ENCODE peak calls at places on chromosomes 7 and 10, in nine cellular contexts. S, C, B, O, N, E, G, Y and J are unnamed samples.

GRCh38 chr10:24277277-24277676 is 68.3 kb downstream of the KIAA1217 start:
- DNase-seq in O (no peak), E (no peak), Y (no peak), B (no peak), N (no peak), S (no peak), G (no peak), C (no peak), J (no peak)

GRCh38 chr7:1076184-1077072 is 11.5 kb upstream of the GPER1 start:
- DNase-seq in B (no peak), N (no peak), S (no peak), E (no peak), C (no peak), O (no peak), G (no peak), Y (no peak), J (no peak)

GRCh38 chr7:110786576-110786975 is 304.4 kb upstream of the LRRN3 start:
- DNase-seq in S (no peak), Y (no peak), N (no peak), O (no peak), B (no peak), C (no peak), G (no peak), E (no peak), J (no peak)

GRCh38 chr7:155007947-155008346 is 5.0 kb upstream of the PAXIP1 start:
- DNase-seq in S (no peak), E (no peak), B (no peak), N (peak; percentile 56), Y (no peak), O (no peak), G (no peak), C (no peak), J (no peak)

GRCh38 chr10:58675321-58675720 is 162.6 kb downstream of the BICC1 start:
- DNase-seq in S (no peak), Y (no peak), C (no peak), G (no peak), B (no peak), N (no peak), E (no peak), O (no peak), J (no peak)

GRCh38 chr7:4399121-4399520 is 283.0 kb upstream of the FOXK1 start:
- DNase-seq in S (no peak), E (no peak), N (no peak), G (no peak), C (no peak), O (no peak), Y (no peak), B (no peak), J (no peak)

GRCh38 chr7:1706381-1706720 is 36.3 kb downstream of the ELFN1 start:
- DNase-seq in C (no peak), Y (peak; percentile 52), O (no peak), B (no peak), N (no peak), G (no peak), E (no peak), S (no peak), J (no peak)

GRCh38 chr7:94294471-94295131 is 100.1 kb upstream of the COL1A2 start:
- DNase-seq in E (no peak), O (no peak), G (no peak), B (no peak), S (no peak), Y (no peak), N (no peak), C (no peak), J (no peak)

GRCh38 chr10:106987362-106987761 is 177.1 kb downstream of the SORCS1 start:
- DNase-seq in B (no peak), C (no peak), Y (no peak), G (no peak), N (no peak), S (no peak), O (no peak), E (no peak), J (no peak)

GRCh38 chr7:128020161-128020560 is 11.1 kb downstream of the LRRC4 start:
- DNase-seq in Y (no peak), S (no peak), E (no peak), B (no peak), C (no peak), G (no peak), O (no peak), N (peak; percentile 35), J (no peak)

GRCh38 chr7:11376549-11376948 is 402.9 kb downstream of the PHF14 start:
- DNase-seq in Y (no peak), C (no peak), G (no peak), S (no peak), O (no peak), N (no peak), E (no peak), B (no peak), J (no peak)

GRCh38 chr10:71748671-71749191 is 24.6 kb downstream of the VSIR start:
- DNase-seq in G (peak; percentile 85), N (no peak), C (peak; percentile 58), Y (peak; percentile 96), S (peak; percentile 80), O (peak; percentile 72), E (peak; percentile 64), B (peak; percentile 61), J (no peak)

GRCh38 chr10:93876391-93876790 is 17.4 kb upstream of the SLC35G1 start:
- DNase-seq in E (no peak), G (no peak), B (no peak), O (no peak), Y (no peak), S (no peak), C (no peak), N (no peak), J (no peak)

GRCh38 chr7:42858570-42858969 is 53.3 kb downstream of the C7orf25 start:
- DNase-seq in E (no peak), Y (no peak), G (no peak), C (no peak), N (no peak), S (no peak), B (no peak), O (no peak), J (no peak)

GRCh38 chr7:138886501-138886917 is 88.5 kb upstream of the ATP6V0A4 start:
- DNase-seq in Y (no peak), S (no peak), O (peak; percentile 37), C (peak; percentile 42), G (no peak), E (no peak), B (no peak), N (peak; percentile 62), J (peak; percentile 33)

GRCh38 chr7:84009051-84009450 is 185.5 kb downstream of the SEMA3A start:
- DNase-seq in B (no peak), G (no peak), C (no peak), E (no peak), O (no peak), Y (no peak), N (no peak), S (no peak), J (no peak)

GRCh38 chr10:89241491-89242339 is 9.9 kb downstream of the LIPA start:
- DNase-seq in B (no peak), S (no peak), G (no peak), Y (no peak), E (no peak), O (no peak), C (no peak), N (peak; percentile 3), J (no peak)

GRCh38 chr7:113891828-113892227 is 27.0 kb downstream of the PPP1R3A start:
- DNase-seq in G (no peak), E (no peak), S (no peak), Y (no peak), B (no peak), O (no peak), N (no peak), C (no peak), J (no peak)

GRCh38 chr7:7968544-7969305 is at the start of gene GLCCI1:
- DNase-seq in C (peak; percentile 98), G (peak; percentile 97), N (peak; percentile 95), E (peak; percentile 71), Y (peak; percentile 99), S (peak; percentile 97), B (peak; percentile 96), O (peak; percentile 65), J (peak; percentile 98)
- TF ChIP-seq POLR2A in C (peak; percentile 74), G (peak; percentile 96), N (peak; percentile 63), E (peak; percentile 48), Y (peak; percentile 93), S (peak; percentile 93), B (no peak), O (peak; percentile 60), J (peak; percentile 92)

GRCh38 chr7:151592868-151593486 is 73.3 kb upstream of the RHEB start:
- DNase-seq in N (no peak), E (no peak), Y (no peak), B (no peak), O (no peak), C (no peak), S (no peak), G (no peak), J (no peak)
- TF ChIP-seq POLR2AphosphoS5 in N (no peak), E (no peak), Y (no peak), B (no peak), O (no peak), C (no peak), S (no peak), G (no peak), J (no peak)

GRCh38 chr10:102151774-102152544 is at the start of gene NOLC1:
- DNase-seq in N (peak; percentile 97), O (peak; percentile 91), G (peak; percentile 99), C (peak; percentile 98), B (peak; percentile 99), E (peak; percentile 92), S (peak; percentile 100), Y (peak; percentile 100), J (peak; percentile 99)
- TF ChIP-seq POLR2A in N (peak; percentile 96), O (peak; percentile 97), G (peak; percentile 77), C (peak; percentile 99), B (peak; percentile 64), E (peak; percentile 97), S (peak; percentile 79), Y (peak; percentile 78), J (peak; percentile 50)

DNA sequence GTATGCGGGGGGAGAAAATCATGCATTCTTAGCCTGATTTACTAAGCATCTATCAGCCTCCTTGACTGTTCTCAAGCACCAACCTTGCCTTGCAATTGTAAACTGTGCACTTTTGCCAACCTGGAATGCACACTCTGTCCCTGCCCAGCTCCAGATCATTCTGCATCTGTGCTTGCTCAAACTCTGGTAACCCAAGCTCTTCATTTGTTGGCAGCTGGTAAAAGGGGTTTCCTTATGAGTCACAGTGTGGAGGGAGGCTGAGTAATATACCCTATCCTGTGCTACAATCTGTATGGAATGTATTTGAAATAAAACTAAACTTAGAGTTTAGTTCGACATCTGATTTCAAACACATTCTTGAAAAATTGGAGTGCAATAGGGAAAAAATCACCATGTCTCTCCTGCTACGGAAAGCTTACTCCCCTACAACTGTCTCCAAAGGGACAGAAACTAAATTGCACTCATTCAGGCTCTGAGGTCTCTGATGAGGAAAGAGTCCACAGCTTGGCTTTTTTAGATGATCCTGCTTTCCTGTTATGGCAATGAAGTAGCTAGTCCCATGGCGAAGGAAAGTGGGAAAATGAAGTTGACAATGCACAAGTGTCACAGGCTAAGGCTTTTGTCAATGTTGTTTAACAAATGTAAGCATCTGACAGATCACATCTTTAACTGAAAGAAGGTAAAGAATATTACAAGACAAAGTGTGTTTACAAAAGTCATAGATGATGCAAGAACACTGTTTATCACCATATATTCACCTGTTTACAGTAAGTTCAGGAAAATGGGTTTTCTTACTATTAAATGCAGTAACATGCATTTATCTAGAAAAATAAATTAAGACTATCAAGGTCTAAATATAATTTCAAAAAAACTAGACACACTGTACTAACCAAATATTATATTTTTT is 61.9 kb downstream of the TES start:
- DNase-seq in N (no peak), B (no peak), E (no peak), Y (no peak), O (no peak), G (peak; percentile 82), C (no peak), S (peak; percentile 21), J (peak; percentile 64)
- TF ChIP-seq POLR2AphosphoS5 in N (no peak), B (no peak), E (no peak), Y (no peak), O (no peak), G (peak; percentile 47), C (no peak), S (peak; percentile 84), J (peak; percentile 87)

GRCh38 chr10:87659571-87660483 is at the start of gene PAPSS2:
- DNase-seq in E (peak; percentile 29), S (peak; percentile 74), C (no peak), O (peak; percentile 43), G (peak; percentile 78), N (no peak), Y (peak; percentile 88), B (peak; percentile 21), J (peak; percentile 5)
- TF ChIP-seq POLR2A in E (no peak), S (peak; percentile 62), C (peak; percentile 22), O (no peak), G (peak; percentile 84), N (no peak), Y (no peak), B (no peak), J (no peak)